ENCODE peak calls at places on chromosomes 7 and 10, in six cellular contexts. One of them, this sample, is unnamed.

GRCh38 chr7:27201231-27202017 is 1.5 kb upstream of the HOXA13 start:
- DNase-seq in memory B cell: no peak
- DNase-seq in right lobe of liver: no peak
- DNase-seq in NCI-H1417: peak; percentile 49
- DNase-seq in HS-5: no peak
- DNase-seq in activated gamma-delta T cell treated with anti-CD3 and anti-CD28 coated beads, Interleukin-2, amount 50 U/mL, for 16 hours: no peak
- DNase-seq in this sample: no peak

GRCh38 chr7:15011289-15011688 is 108.7 kb upstream of the DGKB start:
- DNase-seq in memory B cell: no peak
- DNase-seq in right lobe of liver: no peak
- DNase-seq in NCI-H1417: no peak
- DNase-seq in HS-5: no peak
- DNase-seq in activated gamma-delta T cell treated with anti-CD3 and anti-CD28 coated beads, Interleukin-2, amount 50 U/mL, for 16 hours: no peak
- DNase-seq in this sample: no peak

GRCh38 chr7:155163696-155164095 is 93.6 kb downstream of the HTR5A start:
- DNase-seq in memory B cell: no peak
- DNase-seq in right lobe of liver: no peak
- DNase-seq in NCI-H1417: peak; percentile 37
- DNase-seq in HS-5: no peak
- DNase-seq in activated gamma-delta T cell treated with anti-CD3 and anti-CD28 coated beads, Interleukin-2, amount 50 U/mL, for 16 hours: no peak
- DNase-seq in this sample: no peak

GRCh38 chr7:28405662-28406061 is 6.7 kb upstream of the CREB5 start:
- DNase-seq in memory B cell: no peak
- DNase-seq in right lobe of liver: no peak
- DNase-seq in NCI-H1417: no peak
- DNase-seq in HS-5: peak; percentile 88
- DNase-seq in activated gamma-delta T cell treated with anti-CD3 and anti-CD28 coated beads, Interleukin-2, amount 50 U/mL, for 16 hours: no peak
- DNase-seq in this sample: peak; percentile 36

GRCh38 chr7:99473315-99473596 is 566 bp downstream of the ZNF789 start:
- DNase-seq in memory B cell: no peak
- DNase-seq in right lobe of liver: no peak
- DNase-seq in NCI-H1417: peak; percentile 72
- DNase-seq in HS-5: peak; percentile 13
- DNase-seq in activated gamma-delta T cell treated with anti-CD3 and anti-CD28 coated beads, Interleukin-2, amount 50 U/mL, for 16 hours: no peak
- DNase-seq in this sample: peak; percentile 21

GRCh38 chr10:16440396-16441105 is 3.7 kb downstream of the PTER start:
- DNase-seq in memory B cell: no peak
- DNase-seq in right lobe of liver: peak; percentile 64
- DNase-seq in NCI-H1417: peak; percentile 25
- DNase-seq in HS-5: no peak
- DNase-seq in activated gamma-delta T cell treated with anti-CD3 and anti-CD28 coated beads, Interleukin-2, amount 50 U/mL, for 16 hours: no peak
- DNase-seq in this sample: peak; percentile 93

GRCh38 chr10:114061148-114061547 is 17.5 kb downstream of the ADRB1 start:
- DNase-seq in memory B cell: no peak
- DNase-seq in right lobe of liver: no peak
- DNase-seq in NCI-H1417: no peak
- DNase-seq in HS-5: no peak
- DNase-seq in activated gamma-delta T cell treated with anti-CD3 and anti-CD28 coated beads, Interleukin-2, amount 50 U/mL, for 16 hours: no peak
- DNase-seq in this sample: no peak

GRCh38 chr10:119867317-119867716 is 5.3 kb downstream of the MCMBP start:
- DNase-seq in memory B cell: no peak
- DNase-seq in right lobe of liver: no peak
- DNase-seq in NCI-H1417: no peak
- DNase-seq in HS-5: no peak
- DNase-seq in activated gamma-delta T cell treated with anti-CD3 and anti-CD28 coated beads, Interleukin-2, amount 50 U/mL, for 16 hours: no peak
- DNase-seq in this sample: no peak

GRCh38 chr7:75937958-75938786 is 23.2 kb downstream of the POR start:
- DNase-seq in memory B cell: no peak
- DNase-seq in right lobe of liver: peak; percentile 70
- DNase-seq in NCI-H1417: peak; percentile 49
- DNase-seq in HS-5: no peak
- DNase-seq in activated gamma-delta T cell treated with anti-CD3 and anti-CD28 coated beads, Interleukin-2, amount 50 U/mL, for 16 hours: no peak
- DNase-seq in this sample: peak; percentile 80

GRCh38 chr10:13920031-13920430 is 333.3 kb downstream of the PRPF18 start:
- DNase-seq in memory B cell: no peak
- DNase-seq in right lobe of liver: no peak
- DNase-seq in NCI-H1417: no peak
- DNase-seq in HS-5: no peak
- DNase-seq in activated gamma-delta T cell treated with anti-CD3 and anti-CD28 coated beads, Interleukin-2, amount 50 U/mL, for 16 hours: no peak
- DNase-seq in this sample: no peak

GRCh38 chr7:128067983-128068382 is 36.7 kb upstream of the LRRC4 start:
- DNase-seq in memory B cell: no peak
- DNase-seq in right lobe of liver: no peak
- DNase-seq in NCI-H1417: no peak
- DNase-seq in HS-5: no peak
- DNase-seq in activated gamma-delta T cell treated with anti-CD3 and anti-CD28 coated beads, Interleukin-2, amount 50 U/mL, for 16 hours: no peak
- DNase-seq in this sample: no peak

GRCh38 chr7:127831312-127832212 is 179.6 kb downstream of the SND1 start:
- DNase-seq in memory B cell: no peak
- DNase-seq in right lobe of liver: no peak
- DNase-seq in NCI-H1417: peak; percentile 93
- DNase-seq in HS-5: no peak
- DNase-seq in activated gamma-delta T cell treated with anti-CD3 and anti-CD28 coated beads, Interleukin-2, amount 50 U/mL, for 16 hours: no peak
- DNase-seq in this sample: no peak

GRCh38 chr7:66452165-66452564 is 176.5 kb upstream of the KCTD7 start:
- DNase-seq in memory B cell: no peak
- DNase-seq in right lobe of liver: no peak
- DNase-seq in NCI-H1417: no peak
- DNase-seq in HS-5: no peak
- DNase-seq in activated gamma-delta T cell treated with anti-CD3 and anti-CD28 coated beads, Interleukin-2, amount 50 U/mL, for 16 hours: no peak
- DNase-seq in this sample: no peak

GRCh38 chr10:125629758-125630376 is 53.1 kb downstream of the TEX36 start:
- DNase-seq in memory B cell: no peak
- DNase-seq in right lobe of liver: no peak
- DNase-seq in NCI-H1417: peak; percentile 73
- DNase-seq in HS-5: no peak
- DNase-seq in activated gamma-delta T cell treated with anti-CD3 and anti-CD28 coated beads, Interleukin-2, amount 50 U/mL, for 16 hours: no peak
- DNase-seq in this sample: no peak

GRCh38 chr10:10599994-10600393 is 417.7 kb upstream of the CELF2 start:
- DNase-seq in memory B cell: no peak
- DNase-seq in right lobe of liver: no peak
- DNase-seq in NCI-H1417: no peak
- DNase-seq in HS-5: no peak
- DNase-seq in activated gamma-delta T cell treated with anti-CD3 and anti-CD28 coated beads, Interleukin-2, amount 50 U/mL, for 16 hours: no peak
- DNase-seq in this sample: no peak

GRCh38 chr7:140058517-140058916 is 4.2 kb downstream of the PARP12 start:
- DNase-seq in memory B cell: no peak
- DNase-seq in right lobe of liver: no peak
- DNase-seq in NCI-H1417: no peak
- DNase-seq in HS-5: no peak
- DNase-seq in activated gamma-delta T cell treated with anti-CD3 and anti-CD28 coated beads, Interleukin-2, amount 50 U/mL, for 16 hours: no peak
- DNase-seq in this sample: no peak

GRCh38 chr10:132422931-132423813 is 26.2 kb downstream of the PWWP2B start:
- DNase-seq in memory B cell: no peak
- DNase-seq in right lobe of liver: no peak
- DNase-seq in NCI-H1417: peak; percentile 53
- DNase-seq in HS-5: no peak
- DNase-seq in activated gamma-delta T cell treated with anti-CD3 and anti-CD28 coated beads, Interleukin-2, amount 50 U/mL, for 16 hours: no peak
- DNase-seq in this sample: no peak

GRCh38 chr10:119191881-119192280 is 13.3 kb upstream of the PRDX3 start:
- DNase-seq in memory B cell: no peak
- DNase-seq in right lobe of liver: no peak
- DNase-seq in NCI-H1417: no peak
- DNase-seq in HS-5: no peak
- DNase-seq in activated gamma-delta T cell treated with anti-CD3 and anti-CD28 coated beads, Interleukin-2, amount 50 U/mL, for 16 hours: no peak
- DNase-seq in this sample: peak; percentile 93

GRCh38 chr7:50142421-50143113 is 49.5 kb upstream of the ZPBP start:
- DNase-seq in memory B cell: no peak
- DNase-seq in right lobe of liver: no peak
- DNase-seq in NCI-H1417: peak; percentile 63
- DNase-seq in HS-5: no peak
- DNase-seq in activated gamma-delta T cell treated with anti-CD3 and anti-CD28 coated beads, Interleukin-2, amount 50 U/mL, for 16 hours: no peak
- DNase-seq in this sample: peak; percentile 68

GRCh38 chr7:27160546-27161213 is 4.2 kb upstream of the HOXA7 start:
- DNase-seq in memory B cell: peak; percentile 92
- DNase-seq in right lobe of liver: peak; percentile 80
- DNase-seq in NCI-H1417: peak; percentile 92
- DNase-seq in HS-5: peak; percentile 58
- DNase-seq in activated gamma-delta T cell treated with anti-CD3 and anti-CD28 coated beads, Interleukin-2, amount 50 U/mL, for 16 hours: peak; percentile 81
- DNase-seq in this sample: peak; percentile 87

GRCh38 chr10:124614003-124614659 is 130.0 kb downstream of the FAM53B start:
- DNase-seq in memory B cell: no peak
- DNase-seq in right lobe of liver: no peak
- DNase-seq in NCI-H1417: no peak
- DNase-seq in HS-5: no peak
- DNase-seq in activated gamma-delta T cell treated with anti-CD3 and anti-CD28 coated beads, Interleukin-2, amount 50 U/mL, for 16 hours: no peak
- DNase-seq in this sample: no peak

GRCh38 chr10:32308027-32308603 is 38.8 kb downstream of the EPC1 start:
- DNase-seq in memory B cell: no peak
- DNase-seq in right lobe of liver: no peak
- DNase-seq in NCI-H1417: no peak
- DNase-seq in HS-5: no peak
- DNase-seq in activated gamma-delta T cell treated with anti-CD3 and anti-CD28 coated beads, Interleukin-2, amount 50 U/mL, for 16 hours: no peak
- DNase-seq in this sample: no peak

GRCh38 chr7:129777993-129778769 is 166.7 kb downstream of the NRF1 start:
- DNase-seq in memory B cell: peak; percentile 39
- DNase-seq in right lobe of liver: no peak
- DNase-seq in NCI-H1417: no peak
- DNase-seq in HS-5: no peak
- DNase-seq in activated gamma-delta T cell treated with anti-CD3 and anti-CD28 coated beads, Interleukin-2, amount 50 U/mL, for 16 hours: no peak
- DNase-seq in this sample: no peak

GRCh38 chr10:122154733-122155366 is 116.2 kb upstream of the BTBD16 start:
- DNase-seq in memory B cell: no peak
- DNase-seq in right lobe of liver: no peak
- DNase-seq in NCI-H1417: no peak
- DNase-seq in HS-5: no peak
- DNase-seq in activated gamma-delta T cell treated with anti-CD3 and anti-CD28 coated beads, Interleukin-2, amount 50 U/mL, for 16 hours: no peak
- DNase-seq in this sample: no peak

GRCh38 chr7:32204361-32205018 is 134.3 kb upstream of the PDE1C start:
- DNase-seq in memory B cell: no peak
- DNase-seq in right lobe of liver: no peak
- DNase-seq in NCI-H1417: peak; percentile 81
- DNase-seq in HS-5: peak; percentile 68
- DNase-seq in activated gamma-delta T cell treated with anti-CD3 and anti-CD28 coated beads, Interleukin-2, amount 50 U/mL, for 16 hours: no peak
- DNase-seq in this sample: peak; percentile 64

GRCh38 chr7:99031496-99031895 is 112.4 kb downstream of the SMURF1 start:
- DNase-seq in memory B cell: no peak
- DNase-seq in right lobe of liver: no peak
- DNase-seq in NCI-H1417: no peak
- DNase-seq in HS-5: no peak
- DNase-seq in activated gamma-delta T cell treated with anti-CD3 and anti-CD28 coated beads, Interleukin-2, amount 50 U/mL, for 16 hours: no peak
- DNase-seq in this sample: no peak

GRCh38 chr7:152013230-152013629 is 12.2 kb upstream of the GALNT11 start:
- DNase-seq in memory B cell: no peak
- DNase-seq in right lobe of liver: no peak
- DNase-seq in NCI-H1417: no peak
- DNase-seq in HS-5: no peak
- DNase-seq in activated gamma-delta T cell treated with anti-CD3 and anti-CD28 coated beads, Interleukin-2, amount 50 U/mL, for 16 hours: no peak
- DNase-seq in this sample: no peak

GRCh38 chr7:141276031-141276430 is 202.2 kb downstream of the TMEM178B start:
- DNase-seq in memory B cell: no peak
- DNase-seq in right lobe of liver: no peak
- DNase-seq in NCI-H1417: no peak
- DNase-seq in HS-5: no peak
- DNase-seq in activated gamma-delta T cell treated with anti-CD3 and anti-CD28 coated beads, Interleukin-2, amount 50 U/mL, for 16 hours: no peak
- DNase-seq in this sample: no peak

GRCh38 chr10:7953447-7953846 is 101.0 kb upstream of the GATA3 start:
- DNase-seq in memory B cell: no peak
- DNase-seq in right lobe of liver: no peak
- DNase-seq in NCI-H1417: no peak
- DNase-seq in HS-5: no peak
- DNase-seq in activated gamma-delta T cell treated with anti-CD3 and anti-CD28 coated beads, Interleukin-2, amount 50 U/mL, for 16 hours: no peak
- DNase-seq in this sample: no peak

GRCh38 chr7:99562832-99563231 is 4.4 kb downstream of the ZNF655 start:
- DNase-seq in memory B cell: no peak
- DNase-seq in right lobe of liver: no peak
- DNase-seq in NCI-H1417: no peak
- DNase-seq in HS-5: peak; percentile 94
- DNase-seq in activated gamma-delta T cell treated with anti-CD3 and anti-CD28 coated beads, Interleukin-2, amount 50 U/mL, for 16 hours: no peak
- DNase-seq in this sample: peak; percentile 86

GRCh38 chr7:44693641-44694313 is 54.9 kb upstream of the ZMIZ2 start:
- DNase-seq in memory B cell: no peak
- DNase-seq in right lobe of liver: no peak
- DNase-seq in NCI-H1417: no peak
- DNase-seq in HS-5: peak; percentile 32
- DNase-seq in activated gamma-delta T cell treated with anti-CD3 and anti-CD28 coated beads, Interleukin-2, amount 50 U/mL, for 16 hours: no peak
- DNase-seq in this sample: peak; percentile 86

GRCh38 chr10:86751477-86751876 is 4.9 kb upstream of the BMPR1A start:
- DNase-seq in memory B cell: no peak
- DNase-seq in right lobe of liver: no peak
- DNase-seq in NCI-H1417: no peak
- DNase-seq in HS-5: no peak
- DNase-seq in activated gamma-delta T cell treated with anti-CD3 and anti-CD28 coated beads, Interleukin-2, amount 50 U/mL, for 16 hours: no peak
- DNase-seq in this sample: no peak